ENCODE peak calls at places on chromosomes 12 and 14, in seven cellular contexts. P is colonic mucosa, I is caudate nucleus, Q is T-helper 9 cell, Y is activated T-cell treated with anti-CD3 and anti-CD28 coated beads for 1 hour, X is dermis blood vessel endothelial cell, U is T47D. D is an unnamed sample.
A peak's percentile ranks its signal among the peaks of the same experiment; 100 is the strongest.

GRCh38 chr14:35286707-35287106 is 5.5 kb upstream of the PSMA6 start:
- DNase-seq in P (no peak), I (no peak), Q (no peak), Y (no peak), X (no peak), U (no peak), D (no peak)

GRCh38 chr12:47268501-47269459 is 189.0 kb upstream of the AMIGO2 start:
- DNase-seq in P (no peak), I (no peak), Q (no peak), Y (no peak), X (no peak), U (no peak), D (no peak)

GRCh38 chr12:92338671-92339070 is 193.0 kb upstream of the BTG1 start:
- DNase-seq in P (no peak), I (no peak), Q (no peak), Y (no peak), X (peak; percentile 61), U (no peak), D (no peak)

GRCh38 chr14:68880581-68881105 is 87.8 kb upstream of the ZFP36L1 start:
- DNase-seq in P (no peak), I (no peak), Q (no peak), Y (no peak), X (no peak), U (no peak), D (no peak)

GRCh38 chr14:100290607-100291304 is 15.5 kb downstream of the SLC25A29 start:
- DNase-seq in P (no peak), I (no peak), Q (no peak), Y (no peak), X (no peak), U (no peak), D (no peak)

GRCh38 chr14:98133806-98134205 is 1138.2 kb downstream of the BCL11B start:
- DNase-seq in P (no peak), I (no peak), Q (no peak), Y (no peak), X (peak; percentile 0), U (no peak), D (no peak)

GRCh38 chr14:72892103-72892878 is 1.6 kb downstream of the DPF3 start:
- DNase-seq in P (peak; percentile 44), I (no peak), Q (no peak), Y (peak; percentile 7), X (peak; percentile 63), U (peak; percentile 23), D (peak; percentile 30)

GRCh38 chr14:93137864-93138263 is 22.1 kb upstream of the ITPK1 start:
- DNase-seq in P (peak; percentile 86), I (no peak), Q (no peak), Y (no peak), X (peak; percentile 57), U (no peak), D (peak; percentile 88)

GRCh38 chr14:78403278-78403815 is 233.2 kb downstream of the NRXN3 start:
- DNase-seq in P (no peak), I (peak; percentile 0), Q (no peak), Y (no peak), X (no peak), U (no peak), D (no peak)

GRCh38 chr14:44783899-44784298 is 177.8 kb downstream of the KLHL28 start:
- DNase-seq in P (no peak), I (no peak), Q (no peak), Y (no peak), X (no peak), U (no peak), D (no peak)

GRCh38 chr12:63070709-63071108 is 80.3 kb downstream of the AVPR1A start:
- DNase-seq in P (no peak), I (no peak), Q (no peak), Y (no peak), X (no peak), U (no peak), D (no peak)

GRCh38 chr12:14937689-14938088 is 648 bp downstream of the ERP27 start:
- DNase-seq in P (no peak), I (no peak), Q (no peak), Y (no peak), X (no peak), U (no peak), D (no peak)

GRCh38 chr12:6539276-6540134 is 5.2 kb downstream of the GAPDH start:
- DNase-seq in P (peak; percentile 56), I (no peak), Q (no peak), Y (no peak), X (no peak), U (no peak), D (no peak)

GRCh38 chr12:124754949-124755800 is 108.5 kb downstream of the SCARB1 start:
- DNase-seq in P (peak; percentile 65), I (peak; percentile 63), Q (no peak), Y (no peak), X (no peak), U (no peak), D (peak; percentile 73)

GRCh38 chr14:92665699-92666110 is 82.7 kb downstream of the LGMN start:
- DNase-seq in P (no peak), I (no peak), Q (no peak), Y (no peak), X (no peak), U (no peak), D (no peak)

GRCh38 chr12:7581046-7581445 is 77.5 kb upstream of the CD163 start:
- DNase-seq in P (no peak), I (no peak), Q (no peak), Y (no peak), X (no peak), U (no peak), D (no peak)

GRCh38 chr12:4789776-4790175 is 69.6 kb downstream of the GALNT8 start:
- DNase-seq in P (no peak), I (no peak), Q (no peak), Y (no peak), X (no peak), U (no peak), D (no peak)

GRCh38 chr14:99562848-99563748 is 40.9 kb downstream of the CCDC85C start:
- DNase-seq in P (peak; percentile 79), I (peak; percentile 20), Q (no peak), Y (no peak), X (peak; percentile 76), U (peak; percentile 64), D (peak; percentile 82)

GRCh38 chr12:112198120-112198733 is 72.9 kb downstream of the TRAFD1 start:
- DNase-seq in P (peak; percentile 48), I (no peak), Q (no peak), Y (peak; percentile 26), X (peak; percentile 78), U (peak; percentile 85), D (peak; percentile 28)

GRCh38 chr12:62933220-62933870 is 1.6 kb downstream of the PPM1H start:
- DNase-seq in P (peak; percentile 50), I (peak; percentile 71), Q (no peak), Y (no peak), X (peak; percentile 7), U (peak; percentile 95), D (peak; percentile 22)

GRCh38 chr12:105166736-105167135 is 59.2 kb downstream of the WASHC4 start:
- DNase-seq in P (no peak), I (no peak), Q (no peak), Y (no peak), X (no peak), U (no peak), D (no peak)

GRCh38 chr12:124410354-124411175 is 115.7 kb downstream of the RFLNA start:
- DNase-seq in P (no peak), I (no peak), Q (no peak), Y (no peak), X (no peak), U (no peak), D (no peak)

GRCh38 chr12:120979862-120980696 is 1.7 kb downstream of the HNF1A start:
- DNase-seq in P (peak; percentile 78), I (no peak), Q (no peak), Y (no peak), X (no peak), U (no peak), D (peak; percentile 68)

GRCh38 chr12:122834921-122835692 is at the start of gene HIP1R:
- DNase-seq in P (peak; percentile 74), I (no peak), Q (peak; percentile 63), Y (peak; percentile 60), X (peak; percentile 64), U (peak; percentile 78), D (peak; percentile 71)

GRCh38 chr14:26023967-26024366 is 573.9 kb downstream of the NOVA1 start:
- DNase-seq in P (no peak), I (no peak), Q (no peak), Y (no peak), X (no peak), U (no peak), D (no peak)

GRCh38 chr12:104063712-104064030 is 660 bp upstream of the HCFC2 start:
- DNase-seq in P (peak; percentile 19), I (no peak), Q (no peak), Y (no peak), X (peak; percentile 52), U (no peak), D (no peak)

GRCh38 chr14:105508069-105508468 is 17.0 kb downstream of the TEDC1 start:
- DNase-seq in P (no peak), I (no peak), Q (no peak), Y (no peak), X (no peak), U (no peak), D (no peak)

GRCh38 chr12:109744026-109744425 is 30.4 kb downstream of the FAM222A start:
- DNase-seq in P (no peak), I (no peak), Q (no peak), Y (no peak), X (no peak), U (no peak), D (no peak)

GRCh38 chr12:87117516-87117915 is 861.3 kb upstream of the MGAT4C start:
- DNase-seq in P (no peak), I (no peak), Q (no peak), Y (no peak), X (no peak), U (no peak), D (no peak)

GRCh38 chr14:67619446-67620216 is at the start of gene ARG2:
- DNase-seq in P (peak; percentile 99), I (peak; percentile 81), Q (peak; percentile 98), Y (peak; percentile 95), X (peak; percentile 98), U (peak; percentile 97), D (peak; percentile 100)

GRCh38 chr12:75378354-75378753 is 12.5 kb upstream of the GLIPR1L2 start:
- DNase-seq in P (no peak), I (no peak), Q (no peak), Y (no peak), X (no peak), U (no peak), D (no peak)

GRCh38 chr12:3138896-3139590 is 61.9 kb downstream of the TSPAN9 start:
- DNase-seq in P (no peak), I (no peak), Q (no peak), Y (no peak), X (no peak), U (no peak), D (no peak)